ENCODE peak calls at places on chromosomes 1 and 21, in ten cellular contexts. U is T follicular helper cell; O is T-cell; N is thyroid gland; M is astrocyte of the spinal cord; G is WTC11; Z is amygdala; X is stimulated activated CD4-positive, alpha-beta T cell treated with anti-CD3 and anti-CD28 coated beads, Interleukin-4, amount 100 ng/mL, for 1 hour; F is GM13976; P is BE2C. W is an unnamed sample.

GRCh38 chr1:10656431-10656830 is 140.0 kb downstream of the CASZ1 start:
- DNase-seq in F (no peak), O (no peak), U (no peak), Z (no peak), P (no peak), G (no peak), N (no peak), X (no peak), M (no peak), W (no peak)

GRCh38 chr1:3573499-3573898 is 37.8 kb downstream of the MEGF6 start:
- DNase-seq in U (no peak), O (no peak), X (no peak), N (no peak), F (no peak), M (no peak), G (no peak), Z (no peak), P (peak), W (no peak)

GRCh38 chr1:155379180-155379876 is 58.6 kb downstream of the RUSC1 start:
- DNase-seq in N (no peak), F (no peak), M (peak), P (no peak), Z (no peak), O (no peak), U (no peak), X (no peak), G (no peak), W (no peak)

GRCh38 chr1:172662464-172663109 is 3.7 kb downstream of the FASLG start:
- DNase-seq in F (peak), U (peak), Z (no peak), N (peak), X (peak), P (no peak), M (peak), G (no peak), O (peak), W (no peak)

GRCh38 chr1:97654866-97655265 is 266.0 kb downstream of the DPYD start:
- DNase-seq in Z (no peak), U (no peak), X (no peak), N (no peak), M (peak), O (no peak), P (no peak), F (no peak), G (no peak), W (no peak)

GRCh38 chr21:16117331-16117730 is 387.5 kb downstream of the USP25 start:
- DNase-seq in O (no peak), U (no peak), Z (no peak), M (no peak), P (no peak), X (no peak), N (no peak), G (no peak), F (no peak), W (no peak)

GRCh38 chr1:205577874-205578658 is 53.7 kb downstream of the ELK4 start:
- DNase-seq in G (no peak), F (no peak), O (no peak), M (no peak), P (no peak), N (no peak), Z (no peak), U (no peak), X (no peak), W (no peak)

GRCh38 chr1:3295846-3296245 is 158.6 kb upstream of the ARHGEF16 start:
- DNase-seq in X (no peak), P (no peak), F (no peak), O (no peak), U (no peak), Z (no peak), M (no peak), G (no peak), N (no peak), W (no peak)